ENCODE peak calls at places on chromosomes 12 and 14, in five cellular contexts. J, U, H, A and P are unnamed samples.

GRCh38 chr14:73576391-73576790 is 7.4 kb downstream of the ACOT2 start:
- DNase-seq in J (peak; percentile 30), U (no peak), H (no peak), A (no peak), P (no peak)

GRCh38 chr12:132400011-132400641 is 70.7 kb upstream of the GALNT9 start:
- DNase-seq in J (peak; percentile 25), U (peak; percentile 28), H (no peak), A (no peak), P (no peak)

GRCh38 chr12:72330291-72330690 is 58.1 kb downstream of the TRHDE start:
- DNase-seq in J (no peak), U (peak; percentile 29), H (no peak), A (no peak), P (no peak)

GRCh38 chr14:94907626-94908261 is 137.8 kb upstream of the GSC start:
- DNase-seq in J (no peak), U (no peak), H (no peak), A (no peak), P (no peak)

GRCh38 chr12:40446385-40446784 is 221.6 kb downstream of the LRRK2 start:
- DNase-seq in J (no peak), U (no peak), H (no peak), A (no peak), P (peak; percentile 55)

GRCh38 chr12:50275545-50275944 is 7.8 kb downstream of the LIMA1 start:
- DNase-seq in J (no peak), U (no peak), H (no peak), A (no peak), P (no peak)

GRCh38 chr14:63266106-63266505 is 52.6 kb downstream of the GPHB5 start:
- DNase-seq in J (no peak), U (no peak), H (no peak), A (no peak), P (no peak)

GRCh38 chr12:68279227-68280054 is 26.0 kb upstream of the IL22 start:
- DNase-seq in J (no peak), U (no peak), H (no peak), A (no peak), P (no peak)

GRCh38 chr14:97723834-97724770 is 926.9 kb downstream of the VRK1 start:
- DNase-seq in J (no peak), U (no peak), H (no peak), A (no peak), P (no peak)

GRCh38 chr14:97726661-97727060 is 929.5 kb downstream of the VRK1 start:
- DNase-seq in J (no peak), U (no peak), H (no peak), A (no peak), P (no peak)

GRCh38 chr14:97719043-97719442 is 921.9 kb downstream of the VRK1 start:
- DNase-seq in J (no peak), U (no peak), H (no peak), A (no peak), P (no peak)

GRCh38 chr14:97719931-97720330 is 922.7 kb downstream of the VRK1 start:
- DNase-seq in J (no peak), U (no peak), H (no peak), A (no peak), P (no peak)

DNA sequence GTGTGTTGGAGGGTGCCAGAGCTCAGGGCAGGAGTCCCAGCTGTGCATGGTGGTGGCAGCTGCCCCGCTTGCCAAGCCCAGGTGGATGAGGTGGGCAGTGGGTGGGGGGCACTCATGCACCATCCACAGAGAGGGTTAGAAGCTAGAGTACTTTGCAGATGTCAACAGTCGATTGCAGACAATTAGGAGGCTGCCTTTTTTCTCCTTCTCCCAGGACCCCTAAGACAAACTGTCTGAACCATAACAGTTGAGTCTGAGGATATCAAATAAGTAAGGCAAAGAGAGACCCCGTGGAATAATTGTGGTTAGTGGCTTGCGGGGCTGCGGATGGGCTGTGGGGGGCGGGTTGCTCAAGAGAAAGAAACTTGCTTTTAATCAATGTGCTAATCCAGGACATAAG is 926.1 kb downstream of the VRK1 start:
- DNase-seq in J (no peak), U (no peak), H (no peak), A (no peak), P (no peak)
- TF ChIP-seq CTCF in J (no peak), U (no peak), H (no peak), A (no peak), P (no peak)

GRCh38 chr12:106601548-106601947 is 18.7 kb downstream of the RFX4 start:
- DNase-seq in J (no peak), U (peak; percentile 13), H (no peak), A (no peak), P (no peak)

GRCh38 chr12:106600503-106600902 is 17.7 kb downstream of the RFX4 start:
- DNase-seq in J (no peak), U (no peak), H (no peak), A (no peak), P (no peak)

GRCh38 chr12:106602071-106602470 is 19.3 kb downstream of the RFX4 start:
- DNase-seq in J (no peak), U (no peak), H (no peak), A (no peak), P (no peak)

GRCh38 chr12:106601031-106601430 is 18.2 kb downstream of the RFX4 start:
- DNase-seq in J (no peak), U (peak; percentile 16), H (no peak), A (no peak), P (no peak)

DNA sequence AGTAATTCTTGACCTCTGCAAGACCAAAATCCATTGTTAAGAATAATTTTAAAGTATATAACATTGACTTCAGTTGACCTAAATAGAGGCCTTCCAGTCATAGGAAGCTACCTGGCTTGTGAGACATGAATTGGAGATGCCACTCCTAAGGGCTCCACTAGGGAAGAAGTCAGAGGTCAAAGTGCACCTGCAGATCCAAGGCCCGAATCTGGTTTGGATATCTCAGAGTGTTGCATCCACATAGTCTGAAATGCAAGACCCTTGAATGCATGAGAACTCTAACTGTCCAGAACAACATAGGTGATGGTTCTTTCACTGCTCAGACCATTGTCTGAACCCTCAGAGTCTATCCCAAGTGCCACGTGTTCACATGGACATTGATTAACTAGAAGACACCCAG is 22.4 kb downstream of the RFX4 start:
- DNase-seq in J (no peak), U (no peak), H (no peak), A (no peak), P (no peak)
- TF ChIP-seq CTCF in J (no peak), U (no peak), H (no peak), A (no peak), P (no peak)

GRCh38 chr12:64236549-64236948 is 14.5 kb upstream of the KICS2 start:
- DNase-seq in J (no peak), U (no peak), H (no peak), A (no peak), P (no peak)
- TF ChIP-seq CTCF in J (no peak), U (no peak), H (no peak), A (no peak), P (no peak)

GRCh38 chr12:111672822-111673381 is 12.9 kb downstream of the BRAP start:
- DNase-seq in J (no peak), U (no peak), H (no peak), A (no peak), P (no peak)
- TF ChIP-seq CTCF in J (no peak), U (no peak), H (no peak), A (no peak), P (no peak)

GRCh38 chr12:109934026-109934425 is 34.0 kb downstream of the TCHP start:
- DNase-seq in J (no peak), U (no peak), H (no peak), A (no peak), P (no peak)
- TF ChIP-seq CTCF in J (no peak), U (no peak), H (no peak), A (peak; percentile 48), P (no peak)

GRCh38 chr14:75283162-75283883 is 4.7 kb downstream of the FOS start:
- DNase-seq in J (no peak), U (no peak), H (no peak), A (no peak), P (no peak)
- TF ChIP-seq CTCF in J (no peak), U (no peak), H (no peak), A (peak; percentile 32), P (no peak)

DNA sequence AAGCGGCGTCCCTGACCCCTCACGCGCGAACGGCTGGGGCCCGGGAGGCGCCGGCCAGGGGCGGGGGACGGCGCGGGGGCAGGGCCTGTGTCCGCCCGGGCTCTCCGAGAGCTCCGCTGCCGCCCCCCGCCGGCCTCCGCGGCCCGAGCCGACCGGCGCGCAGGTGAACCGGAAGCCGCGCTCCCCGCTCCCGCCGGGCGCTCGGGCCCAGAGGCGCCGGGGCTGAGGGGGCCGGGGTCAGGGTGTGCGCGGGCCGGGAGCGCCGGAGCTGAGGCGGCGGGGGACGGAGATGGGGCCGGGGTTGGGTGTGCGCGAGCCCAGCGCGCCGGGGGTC is 403 bp downstream of the HIP1R start:
- DNase-seq in J (peak; percentile 56), U (no peak), H (no peak), A (no peak), P (peak; percentile 11)
- TF ChIP-seq CTCF in J (no peak), U (no peak), H (no peak), A (no peak), P (no peak)

DNA sequence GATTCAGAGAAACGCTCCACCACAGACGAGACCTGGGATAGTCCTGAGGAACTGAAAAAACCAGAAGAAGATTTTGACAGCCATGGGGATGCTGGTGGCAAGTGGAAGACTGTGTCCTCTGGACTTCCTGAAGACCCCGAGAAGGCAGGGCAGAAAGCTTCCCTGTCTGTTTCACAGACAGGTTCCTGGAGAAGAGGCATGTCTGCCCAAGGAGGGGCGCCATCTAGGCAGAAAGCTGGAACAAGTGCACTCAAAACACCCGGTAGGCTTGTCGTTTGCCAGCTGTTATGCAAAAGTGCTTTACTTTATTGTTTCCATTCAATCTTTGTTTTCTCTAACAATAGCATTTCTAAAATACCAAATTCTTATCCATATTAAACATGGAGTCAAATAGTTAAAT is 287.3 kb downstream of the NAV3 start:
- DNase-seq in J (no peak), U (no peak), H (no peak), A (no peak), P (no peak)
- TF ChIP-seq CTCF in J (no peak), U (no peak), H (no peak), A (peak; percentile 38), P (no peak)

GRCh38 chr14:93206793-93207467 is at the start of the genes GON7 and UBR7:
- DNase-seq in J (peak; percentile 97), U (peak; percentile 96), H (peak; percentile 95), A (peak; percentile 94), P (peak; percentile 87)
- TF ChIP-seq CTCF in J (peak; percentile 63), U (no peak), H (no peak), A (peak; percentile 10), P (no peak)